ENCODE peak calls at places on chromosomes 13 and 19, in four cellular contexts. U is K562, K is HL-60, W is stomach. C is an unnamed sample.

GRCh38 chr19:52734340-52734892 is 428 bp downstream of the ZNF611 start:
- DNase-seq in U (peak; percentile 48), K (no peak), W (peak; percentile 25), C (no peak)

GRCh38 chr13:73622375-73622774 is 511.8 kb downstream of the KLF12 start:
- DNase-seq in U (no peak), K (no peak), W (no peak), C (peak; percentile 13)

GRCh38 chr13:34967851-34968562 is 25.9 kb downstream of the NBEA start:
- DNase-seq in U (no peak), K (no peak), W (no peak), C (peak; percentile 42)

GRCh38 chr13:98535501-98536357 is 41.2 kb downstream of the STK24 start:
- DNase-seq in U (no peak), K (no peak), W (no peak), C (no peak)

GRCh38 chr19:46979103-46979769 is 40.4 kb upstream of the NPAS1 start:
- DNase-seq in U (no peak), K (no peak), W (no peak), C (no peak)

GRCh38 chr13:26446751-26447150 is 110.7 kb upstream of the WASF3 start:
- DNase-seq in U (no peak), K (no peak), W (no peak), C (no peak)

GRCh38 chr13:102710261-102710679 is 15.4 kb upstream of the METTL21C start:
- DNase-seq in U (no peak), K (no peak), W (no peak), C (no peak)

GRCh38 chr13:53010374-53011105 is 18.1 kb upstream of the OLFM4 start:
- DNase-seq in U (no peak), K (peak; percentile 40), W (peak; percentile 77), C (no peak)

GRCh38 chr19:40611096-40611495 is 9.9 kb downstream of the LTBP4 start:
- DNase-seq in U (no peak), K (no peak), W (peak; percentile 52), C (no peak)

GRCh38 chr19:28737021-28737525 is 475.9 kb downstream of the UQCRFS1 start:
- DNase-seq in U (no peak), K (no peak), W (no peak), C (no peak)

GRCh38 chr13:110149036-110149435 is 157.9 kb downstream of the COL4A1 start:
- DNase-seq in U (no peak), K (no peak), W (no peak), C (no peak)

GRCh38 chr13:72696590-72696989 is 30.8 kb downstream of the MZT1 start:
- DNase-seq in U (no peak), K (no peak), W (no peak), C (peak; percentile 45)

GRCh38 chr19:30029721-30030510 is 87.9 kb downstream of the URI1 start:
- DNase-seq in U (no peak), K (no peak), W (no peak), C (peak; percentile 39)

GRCh38 chr19:19203012-19203856 is at the start of gene NR2C2AP:
- DNase-seq in U (peak; percentile 95), K (peak; percentile 92), W (peak; percentile 95), C (peak; percentile 91)

GRCh38 chr13:32150239-32150638 is 118.7 kb downstream of the FRY start:
- DNase-seq in U (no peak), K (no peak), W (no peak), C (no peak)

GRCh38 chr13:35630551-35631275 is 154.2 kb upstream of the MAB21L1 start:
- DNase-seq in U (peak; percentile 11), K (peak; percentile 28), W (no peak), C (peak; percentile 13)

GRCh38 chr19:37855098-37855497 is 51.3 kb downstream of the WDR87 start:
- DNase-seq in U (no peak), K (no peak), W (no peak), C (peak; percentile 29)

GRCh38 chr13:23888658-23889597 is at the start of gene MIPEP:
- DNase-seq in U (peak; percentile 87), K (peak; percentile 96), W (peak; percentile 93), C (peak; percentile 97)

GRCh38 chr19:10761443-10762242 is 43.8 kb downstream of the DNM2 start:
- DNase-seq in U (no peak), K (no peak), W (peak; percentile 44), C (no peak)

GRCh38 chr19:45822716-45823115 is 7.6 kb upstream of the RSPH6A start:
- DNase-seq in U (no peak), K (no peak), W (no peak), C (no peak)

GRCh38 chr19:13796301-13797057 is 1.2 kb downstream of the ZSWIM4 start:
- DNase-seq in U (no peak), K (no peak), W (peak; percentile 53), C (peak; percentile 94)

GRCh38 chr19:50870417-50871089 is 2.7 kb upstream of the KLK2 start:
- DNase-seq in U (peak; percentile 93), K (no peak), W (no peak), C (no peak)

GRCh38 chr13:80074811-80075210 is 266.1 kb downstream of the SPRY2 start:
- DNase-seq in U (no peak), K (no peak), W (no peak), C (no peak)

GRCh38 chr13:98868932-98869331 is 108.9 kb downstream of the DOCK9 start:
- DNase-seq in U (no peak), K (no peak), W (no peak), C (no peak)

GRCh38 chr13:66563076-66563475 is 667.1 kb downstream of the PCDH9 start:
- DNase-seq in U (no peak), K (no peak), W (no peak), C (no peak)

GRCh38 chr13:40338217-40338616 is 328.2 kb downstream of the FOXO1 start:
- DNase-seq in U (no peak), K (no peak), W (no peak), C (no peak)

GRCh38 chr19:15575406-15575805 is 39.6 kb upstream of the CYP4F8 start:
- DNase-seq in U (no peak), K (no peak), W (no peak), C (no peak)

GRCh38 chr13:47904239-47904638 is 96.8 kb downstream of the SUCLA2 start:
- DNase-seq in U (peak; percentile 18), K (peak; percentile 17), W (no peak), C (no peak)

GRCh38 chr19:37872383-37872782 is 34.0 kb downstream of the WDR87 start:
- DNase-seq in U (no peak), K (no peak), W (no peak), C (no peak)

GRCh38 chr19:7179917-7180306 is 110.4 kb downstream of the ZNF557 start:
- DNase-seq in U (no peak), K (no peak), W (no peak), C (no peak)

GRCh38 chr19:36049080-36049698 is 4.9 kb downstream of the THAP8 start:
- DNase-seq in U (no peak), K (no peak), W (no peak), C (no peak)

GRCh38 chr13:38872693-38873092 is 117.9 kb downstream of the STOML3 start:
- DNase-seq in U (peak; percentile 20), K (peak; percentile 43), W (no peak), C (peak; percentile 21)

GRCh38 chr19:24054044-24054935 is 32.7 kb upstream of the ZNF254 start:
- DNase-seq in U (no peak), K (no peak), W (no peak), C (no peak)

GRCh38 chr13:105969761-105970160 is 565.7 kb downstream of the EFNB2 start:
- DNase-seq in U (no peak), K (no peak), W (no peak), C (no peak)
- TF ChIP-seq POLR2AphosphoS5 in U (no peak), K (no peak), W (no peak), C (no peak)

GRCh38 chr19:2982983-2983350 is 5.6 kb downstream of the TLE6 start:
- DNase-seq in U (no peak), K (no peak), W (peak; percentile 90), C (peak; percentile 93)
- TF ChIP-seq POLR2AphosphoS5 in U (no peak), K (no peak), W (peak; percentile 72), C (peak; percentile 20)

DNA sequence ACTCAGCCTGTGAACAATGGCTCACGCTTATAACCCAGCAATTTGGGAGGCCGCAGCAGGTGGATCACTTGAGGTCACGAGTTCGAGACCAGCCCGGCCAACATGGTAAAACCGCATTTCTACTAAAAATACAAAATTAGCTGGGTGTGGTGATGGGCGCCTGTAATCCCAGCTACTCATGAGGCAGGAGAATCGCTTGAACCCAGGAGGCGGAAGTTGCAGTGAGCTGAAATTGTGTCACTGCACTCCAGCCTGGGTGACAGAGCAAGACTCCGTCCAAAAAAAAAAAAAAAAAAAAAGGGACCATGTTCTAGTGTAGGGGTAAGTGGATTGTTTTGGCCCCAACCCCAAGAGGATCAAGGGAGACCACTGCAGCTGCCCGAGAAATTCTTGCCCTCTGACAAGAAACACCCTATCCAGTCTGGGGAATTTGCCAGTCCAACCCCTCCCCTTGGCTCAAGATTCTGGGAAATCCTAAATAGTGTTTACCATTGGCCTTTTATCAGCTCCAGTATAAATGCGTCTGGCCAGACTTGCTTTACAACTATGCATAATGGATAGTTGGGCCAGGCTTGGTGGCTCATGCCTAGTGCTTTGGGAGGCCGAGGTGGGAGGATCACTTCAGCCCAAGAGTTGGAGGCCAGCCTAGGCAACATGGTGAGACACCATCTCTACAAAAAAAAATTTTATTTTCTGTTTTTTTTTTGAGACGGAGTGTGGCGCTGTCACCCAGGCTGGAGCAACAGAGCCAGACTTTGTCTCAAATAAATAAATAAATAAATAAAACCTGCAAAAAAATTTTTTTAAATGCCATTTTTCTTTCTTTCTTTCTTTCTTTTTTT is 5.1 kb upstream of the DHDH start:
- DNase-seq in U (no peak), K (no peak), W (peak; percentile 82), C (no peak)
- TF ChIP-seq POLR2AphosphoS5 in U (no peak), K (no peak), W (peak; percentile 79), C (no peak)

GRCh38 chr13:94516456-94516855 is 37.0 kb upstream of the DCT start:
- DNase-seq in U (no peak), K (no peak), W (no peak), C (no peak)
- TF ChIP-seq POLR2AphosphoS5 in U (no peak), K (no peak), W (no peak), C (no peak)

GRCh38 chr19:17390665-17391370 is 3.2 kb downstream of the CCDC194 start:
- DNase-seq in U (peak; percentile 97), K (peak; percentile 89), W (peak; percentile 90), C (peak; percentile 95)
- TF ChIP-seq POLR2AphosphoS5 in U (no peak), K (no peak), W (peak; percentile 69), C (no peak)

GRCh38 chr13:29911781-29912478 is 61.5 kb upstream of the UBL3 start:
- DNase-seq in U (no peak), K (no peak), W (peak; percentile 66), C (no peak)
- TF ChIP-seq POLR2AphosphoS5 in U (no peak), K (no peak), W (no peak), C (no peak)